ENCODE peak calls at places on chromosome 22, in eight cellular contexts. One of them, this sample, is unnamed.

GRCh38 chr22:24271406-24271760 is 752 bp downstream of the SPECC1L start:
- DNase-seq in kidney: no peak
- DNase-seq in esophagus squamous epithelium: no peak
- DNase-seq in uterus: no peak
- DNase-seq in fibroblast of lung: peak
- DNase-seq in Peyer's patch: no peak
- DNase-seq in esophagus muscularis mucosa: no peak
- DNase-seq in SJSA1: no peak
- DNase-seq in this sample: no peak

GRCh38 chr22:49962751-49963646 is 2.4 kb downstream of the PIM3 start:
- DNase-seq in uterus: peak
- DNase-seq in esophagus muscularis mucosa: no peak
- DNase-seq in Peyer's patch: peak
- DNase-seq in kidney: peak
- DNase-seq in fibroblast of lung: no peak
- DNase-seq in SJSA1: no peak
- DNase-seq in esophagus squamous epithelium: no peak
- DNase-seq in this sample: peak

GRCh38 chr22:23149743-23150238 is 4.5 kb downstream of the RAB36 start:
- DNase-seq in kidney: peak
- DNase-seq in fibroblast of lung: no peak
- DNase-seq in uterus: no peak
- DNase-seq in Peyer's patch: no peak
- DNase-seq in SJSA1: no peak
- DNase-seq in esophagus squamous epithelium: no peak
- DNase-seq in esophagus muscularis mucosa: no peak
- DNase-seq in this sample: no peak

GRCh38 chr22:44691796-44692661 is 10.0 kb upstream of the PRR5 start:
- DNase-seq in SJSA1: no peak
- DNase-seq in Peyer's patch: no peak
- DNase-seq in fibroblast of lung: no peak
- DNase-seq in uterus: no peak
- DNase-seq in kidney: peak
- DNase-seq in esophagus squamous epithelium: no peak
- DNase-seq in esophagus muscularis mucosa: no peak
- DNase-seq in this sample: no peak

GRCh38 chr22:23767673-23768548 is at the start of gene CHCHD10:
- DNase-seq in SJSA1: peak
- DNase-seq in esophagus squamous epithelium: no peak
- DNase-seq in fibroblast of lung: peak
- DNase-seq in esophagus muscularis mucosa: peak
- DNase-seq in uterus: peak
- DNase-seq in kidney: peak
- DNase-seq in Peyer's patch: peak
- DNase-seq in this sample: peak

GRCh38 chr22:27880778-27881394 is 38.2 kb downstream of the PITPNB start:
- DNase-seq in fibroblast of lung: peak
- DNase-seq in Peyer's patch: no peak
- DNase-seq in uterus: peak
- DNase-seq in esophagus muscularis mucosa: no peak
- DNase-seq in kidney: no peak
- DNase-seq in esophagus squamous epithelium: no peak
- DNase-seq in SJSA1: no peak
- DNase-seq in this sample: no peak

GRCh38 chr22:22093743-22094142 is 111.2 kb upstream of the TOP3B start:
- DNase-seq in kidney: no peak
- DNase-seq in fibroblast of lung: no peak
- DNase-seq in SJSA1: no peak
- DNase-seq in esophagus muscularis mucosa: no peak
- DNase-seq in Peyer's patch: no peak
- DNase-seq in uterus: no peak
- DNase-seq in esophagus squamous epithelium: no peak
- DNase-seq in this sample: no peak

GRCh38 chr22:24761888-24762675 is 12.4 kb downstream of the PIWIL3 start:
- DNase-seq in fibroblast of lung: no peak
- DNase-seq in kidney: no peak
- DNase-seq in esophagus muscularis mucosa: no peak
- DNase-seq in Peyer's patch: no peak
- DNase-seq in esophagus squamous epithelium: no peak
- DNase-seq in uterus: no peak
- DNase-seq in SJSA1: no peak
- DNase-seq in this sample: no peak

GRCh38 chr22:26846645-26847044 is 189.3 kb downstream of the MIAT start:
- DNase-seq in esophagus muscularis mucosa: no peak
- DNase-seq in Peyer's patch: no peak
- DNase-seq in SJSA1: peak
- DNase-seq in esophagus squamous epithelium: no peak
- DNase-seq in uterus: no peak
- DNase-seq in kidney: no peak
- DNase-seq in fibroblast of lung: no peak
- DNase-seq in this sample: no peak

GRCh38 chr22:35539487-35539886 is 1.1 kb upstream of the RASD2 start:
- DNase-seq in kidney: no peak
- DNase-seq in esophagus muscularis mucosa: no peak
- DNase-seq in uterus: no peak
- DNase-seq in fibroblast of lung: no peak
- DNase-seq in SJSA1: no peak
- DNase-seq in esophagus squamous epithelium: no peak
- DNase-seq in Peyer's patch: no peak
- DNase-seq in this sample: no peak

GRCh38 chr22:25540128-25540790 is 24.2 kb upstream of the GRK3 start:
- DNase-seq in fibroblast of lung: no peak
- DNase-seq in esophagus muscularis mucosa: no peak
- DNase-seq in uterus: peak
- DNase-seq in Peyer's patch: no peak
- DNase-seq in SJSA1: no peak
- DNase-seq in kidney: no peak
- DNase-seq in esophagus squamous epithelium: no peak
- DNase-seq in this sample: no peak

GRCh38 chr22:27514612-27515011 is 286.9 kb downstream of the MN1 start:
- DNase-seq in Peyer's patch: no peak
- DNase-seq in fibroblast of lung: no peak
- DNase-seq in kidney: no peak
- DNase-seq in uterus: no peak
- DNase-seq in SJSA1: no peak
- DNase-seq in esophagus muscularis mucosa: no peak
- DNase-seq in esophagus squamous epithelium: no peak
- DNase-seq in this sample: no peak

GRCh38 chr22:39814899-39815298 is 78.7 kb downstream of the ENTHD1 start:
- DNase-seq in uterus: no peak
- DNase-seq in fibroblast of lung: peak
- DNase-seq in esophagus muscularis mucosa: no peak
- DNase-seq in Peyer's patch: no peak
- DNase-seq in SJSA1: no peak
- DNase-seq in esophagus squamous epithelium: no peak
- DNase-seq in kidney: no peak
- DNase-seq in this sample: no peak

GRCh38 chr22:44786610-44787009 is 34.2 kb downstream of the ARHGAP8 start:
- DNase-seq in fibroblast of lung: no peak
- DNase-seq in esophagus squamous epithelium: no peak
- DNase-seq in SJSA1: no peak
- DNase-seq in uterus: no peak
- DNase-seq in esophagus muscularis mucosa: no peak
- DNase-seq in kidney: no peak
- DNase-seq in Peyer's patch: no peak
- DNase-seq in this sample: no peak

GRCh38 chr22:25627271-25627848 is 62.9 kb downstream of the GRK3 start:
- DNase-seq in esophagus muscularis mucosa: peak
- DNase-seq in kidney: no peak
- DNase-seq in fibroblast of lung: no peak
- DNase-seq in Peyer's patch: no peak
- DNase-seq in SJSA1: no peak
- DNase-seq in uterus: no peak
- DNase-seq in esophagus squamous epithelium: no peak
- DNase-seq in this sample: no peak

DNA sequence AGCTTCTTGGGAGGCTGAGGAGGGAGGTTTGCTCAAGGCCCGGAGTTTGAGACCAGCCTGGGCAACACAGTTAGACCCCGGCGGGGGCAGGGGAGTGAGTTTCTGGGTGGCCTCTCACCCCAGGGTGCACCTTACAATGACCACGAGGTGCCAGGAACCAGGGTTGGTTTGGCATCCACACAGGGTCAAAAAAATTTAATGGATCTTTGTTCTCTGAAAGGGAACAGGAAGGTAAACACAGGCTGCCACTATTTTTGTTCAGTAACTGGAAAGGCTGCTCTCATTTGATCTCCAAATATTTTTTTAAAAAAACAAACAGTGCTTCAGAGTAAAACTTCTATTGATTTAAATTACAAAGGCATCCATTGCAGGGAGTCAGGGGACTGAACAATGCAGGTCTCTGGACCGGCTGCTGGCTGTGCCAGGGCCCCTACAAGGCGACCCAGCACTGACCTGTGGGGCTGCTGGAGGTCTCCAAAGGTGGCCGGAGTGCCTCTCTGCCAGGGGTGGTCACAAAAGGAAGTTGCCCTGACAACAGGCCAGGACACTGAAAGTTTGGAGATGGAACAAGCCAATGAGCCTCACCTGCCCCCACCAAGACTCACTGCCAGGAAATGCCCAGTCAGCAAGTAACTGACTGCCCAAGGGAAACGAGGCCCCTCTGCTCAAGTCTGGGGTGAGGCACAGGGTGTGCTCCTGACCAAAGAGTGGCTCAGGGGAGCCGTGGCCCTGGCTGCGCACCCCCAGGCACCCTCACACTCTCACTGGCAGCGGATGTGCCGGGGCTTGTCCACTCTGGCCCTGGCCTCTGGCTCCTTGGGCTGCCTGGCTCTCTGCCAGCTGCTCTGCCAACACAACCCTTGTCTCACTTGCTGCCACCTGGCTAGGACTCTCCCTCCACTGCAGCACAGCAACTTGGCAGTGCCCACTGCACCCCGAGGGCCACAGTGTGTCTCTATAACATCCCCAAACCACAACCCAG is 51.8 kb downstream of the ARFGAP3 start:
- DNase-seq in kidney: peak
- DNase-seq in Peyer's patch: no peak
- DNase-seq in SJSA1: peak
- DNase-seq in uterus: peak
- DNase-seq in esophagus muscularis mucosa: no peak
- DNase-seq in esophagus squamous epithelium: no peak
- DNase-seq in fibroblast of lung: no peak
- DNase-seq in this sample: peak
- H3K27ac ChIP-seq in kidney: peak
- H3K27ac ChIP-seq in Peyer's patch: peak
- H3K27ac ChIP-seq in SJSA1: peak
- H3K27ac ChIP-seq in uterus: peak
- H3K27ac ChIP-seq in esophagus muscularis mucosa: peak
- H3K27ac ChIP-seq in esophagus squamous epithelium: peak
- H3K27ac ChIP-seq in fibroblast of lung: no peak
- H3K27ac ChIP-seq in this sample: peak

GRCh38 chr22:32829451-32829851 is 27.9 kb downstream of the TIMP3 start:
- DNase-seq in kidney: no peak
- DNase-seq in esophagus muscularis mucosa: no peak
- DNase-seq in esophagus squamous epithelium: no peak
- DNase-seq in uterus: no peak
- DNase-seq in SJSA1: no peak
- DNase-seq in Peyer's patch: no peak
- DNase-seq in fibroblast of lung: no peak
- DNase-seq in this sample: no peak
- H3K27ac ChIP-seq in kidney: no peak
- H3K27ac ChIP-seq in esophagus muscularis mucosa: peak
- H3K27ac ChIP-seq in esophagus squamous epithelium: peak
- H3K27ac ChIP-seq in uterus: peak
- H3K27ac ChIP-seq in SJSA1: no peak
- H3K27ac ChIP-seq in Peyer's patch: no peak
- H3K27ac ChIP-seq in fibroblast of lung: no peak
- H3K27ac ChIP-seq in this sample: peak

GRCh38 chr22:17232406-17232805 is 13.2 kb upstream of the ADA2 start:
- DNase-seq in kidney: peak
- DNase-seq in Peyer's patch: no peak
- DNase-seq in SJSA1: no peak
- DNase-seq in fibroblast of lung: no peak
- DNase-seq in esophagus muscularis mucosa: no peak
- DNase-seq in esophagus squamous epithelium: no peak
- DNase-seq in uterus: no peak
- DNase-seq in this sample: no peak

GRCh38 chr22:17234144-17234623 is 14.9 kb upstream of the ADA2 start:
- DNase-seq in uterus: no peak
- DNase-seq in Peyer's patch: no peak
- DNase-seq in SJSA1: peak
- DNase-seq in esophagus squamous epithelium: no peak
- DNase-seq in esophagus muscularis mucosa: no peak
- DNase-seq in kidney: peak
- DNase-seq in fibroblast of lung: peak
- DNase-seq in this sample: no peak

GRCh38 chr22:17233348-17234043 is 14.3 kb upstream of the ADA2 start:
- DNase-seq in fibroblast of lung: no peak
- DNase-seq in Peyer's patch: no peak
- DNase-seq in kidney: peak
- DNase-seq in SJSA1: no peak
- DNase-seq in uterus: no peak
- DNase-seq in esophagus muscularis mucosa: no peak
- DNase-seq in esophagus squamous epithelium: no peak
- DNase-seq in this sample: no peak

GRCh38 chr22:17230239-17230638 is 11.0 kb upstream of the ADA2 start:
- DNase-seq in SJSA1: no peak
- DNase-seq in kidney: peak
- DNase-seq in esophagus squamous epithelium: no peak
- DNase-seq in fibroblast of lung: no peak
- DNase-seq in uterus: no peak
- DNase-seq in Peyer's patch: no peak
- DNase-seq in esophagus muscularis mucosa: no peak
- DNase-seq in this sample: no peak

DNA sequence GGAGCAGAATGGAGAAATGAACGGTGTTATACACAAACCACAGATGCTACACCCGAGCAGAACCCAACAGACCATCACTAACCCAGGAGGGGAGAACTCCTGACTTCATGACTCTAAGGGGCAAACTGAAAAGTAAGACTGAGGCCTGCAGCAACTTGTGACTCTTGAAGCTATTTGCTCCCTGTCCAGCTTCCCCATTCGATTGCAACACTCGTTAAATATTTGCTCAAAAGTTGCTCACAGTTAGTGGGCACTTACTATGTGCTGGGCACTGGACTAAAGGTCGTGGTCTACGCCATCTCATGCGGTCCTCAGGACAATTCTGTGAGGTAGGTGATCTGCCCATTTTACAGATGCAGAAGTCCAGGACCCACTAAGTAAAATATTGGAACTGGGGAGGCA is 9.5 kb upstream of the ADA2 start:
- DNase-seq in uterus: no peak
- DNase-seq in fibroblast of lung: no peak
- DNase-seq in esophagus muscularis mucosa: no peak
- DNase-seq in Peyer's patch: no peak
- DNase-seq in SJSA1: no peak
- DNase-seq in esophagus squamous epithelium: no peak
- DNase-seq in kidney: peak
- DNase-seq in this sample: no peak
- H3K27ac ChIP-seq in uterus: no peak
- H3K27ac ChIP-seq in fibroblast of lung: no peak
- H3K27ac ChIP-seq in esophagus muscularis mucosa: no peak
- H3K27ac ChIP-seq in Peyer's patch: no peak
- H3K27ac ChIP-seq in SJSA1: no peak
- H3K27ac ChIP-seq in esophagus squamous epithelium: no peak
- H3K27ac ChIP-seq in kidney: no peak
- H3K27ac ChIP-seq in this sample: no peak

DNA sequence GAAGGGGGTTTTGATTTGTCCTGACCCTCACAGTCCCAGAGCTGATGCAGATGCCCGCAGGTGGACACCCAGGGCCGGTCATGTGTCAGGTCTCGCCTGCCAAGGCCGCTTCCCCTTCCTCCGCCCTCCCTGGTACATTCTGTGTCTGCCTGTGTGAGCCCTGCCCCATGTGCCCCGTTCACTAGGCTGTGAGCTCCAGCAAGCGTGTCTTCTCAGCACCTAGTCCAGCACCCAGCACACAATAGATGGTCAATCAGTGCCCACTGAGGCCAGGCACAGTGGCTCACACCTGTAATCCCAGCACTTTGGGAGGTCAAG is 29.9 kb upstream of the PPARA start:
- DNase-seq in fibroblast of lung: no peak
- DNase-seq in esophagus muscularis mucosa: no peak
- DNase-seq in kidney: no peak
- DNase-seq in uterus: no peak
- DNase-seq in Peyer's patch: no peak
- DNase-seq in esophagus squamous epithelium: no peak
- DNase-seq in SJSA1: no peak
- DNase-seq in this sample: no peak
- H3K27ac ChIP-seq in fibroblast of lung: peak
- H3K27ac ChIP-seq in esophagus muscularis mucosa: peak
- H3K27ac ChIP-seq in kidney: no peak
- H3K27ac ChIP-seq in uterus: peak
- H3K27ac ChIP-seq in Peyer's patch: no peak
- H3K27ac ChIP-seq in esophagus squamous epithelium: peak
- H3K27ac ChIP-seq in SJSA1: no peak
- H3K27ac ChIP-seq in this sample: peak